ENCODE peak calls at places on chromosomes 3 and 15, in seven cellular contexts. X is endodermal cell; U is activated T-cell treated with anti-CD3 and anti-CD28 coated beads, Interleukin-2, amount 50 U/mL, for 24 hours; L is GM12878; F is astrocyte of the spinal cord; P is mucosa of gallbladder; Q is posterior vena cava. D is an unnamed sample.

GRCh38 chr3:72665701-72666443 is 182.4 kb downstream of the SHQ1 start:
- DNase-seq in U (peak), Q (no peak), X (peak), L (no peak), F (no peak), P (peak), D (peak)

GRCh38 chr3:125085166-125085565 is 29.4 kb upstream of the HEG1 start:
- DNase-seq in P (no peak), F (no peak), Q (no peak), L (no peak), U (no peak), X (no peak), D (no peak)

GRCh38 chr3:119829431-119829830 is 47.5 kb downstream of the NR1I2 start:
- DNase-seq in U (no peak), F (no peak), L (no peak), X (peak), Q (no peak), P (no peak), D (no peak)

GRCh38 chr15:99443768-99444446 is 121.9 kb upstream of the MEF2A start:
- DNase-seq in X (no peak), P (no peak), Q (peak), F (peak), U (peak), L (no peak), D (no peak)

GRCh38 chr15:63718590-63719035 is 115.1 kb downstream of the HERC1 start:
- DNase-seq in U (no peak), F (peak), Q (no peak), X (no peak), L (no peak), P (no peak), D (peak)

GRCh38 chr3:130250982-130251381 is 94.5 kb upstream of the COL6A5 start:
- DNase-seq in X (no peak), F (no peak), Q (peak), P (no peak), U (no peak), L (no peak), D (no peak)

GRCh38 chr3:58432905-58433304 is 727 bp downstream of the PDHB start:
- DNase-seq in F (no peak), X (peak), U (no peak), L (no peak), P (no peak), Q (no peak), D (no peak)

GRCh38 chr3:184081116-184081830 is 15.6 kb upstream of the HTR3E start:
- DNase-seq in Q (no peak), L (no peak), P (no peak), F (no peak), U (no peak), X (no peak), D (no peak)

GRCh38 chr3:189529889-189530288 is 101.3 kb upstream of the TP63 start:
- DNase-seq in Q (no peak), U (no peak), F (no peak), L (no peak), P (no peak), X (no peak), D (no peak)

GRCh38 chr3:183698760-183699159 is 1.2 kb downstream of the YEATS2 start:
- DNase-seq in F (peak), Q (no peak), X (no peak), U (no peak), L (no peak), P (no peak), D (peak)

GRCh38 chr15:101014921-101015841 is 96.0 kb downstream of the LRRK1 start:
- DNase-seq in F (peak), L (peak), P (peak), X (peak), U (peak), Q (peak), D (peak)

GRCh38 chr3:27535809-27536392 is 51.7 kb upstream of the SLC4A7 start:
- DNase-seq in L (no peak), F (peak), U (no peak), Q (no peak), P (no peak), X (no peak), D (peak)

GRCh38 chr3:51673181-51673801 is 2.2 kb downstream of the TEX264 start:
- DNase-seq in Q (no peak), U (no peak), X (no peak), L (no peak), F (no peak), P (no peak), D (no peak)

GRCh38 chr3:185161761-185162160 is 8.9 kb upstream of the C3orf70 start:
- DNase-seq in X (no peak), L (no peak), P (no peak), F (no peak), Q (no peak), U (no peak), D (no peak)

GRCh38 chr15:45454825-45455224 is 67.7 kb downstream of the SLC30A4 start:
- DNase-seq in X (no peak), Q (peak), P (peak), L (peak), U (peak), F (peak), D (peak)

GRCh38 chr3:52388348-52388821 is 56.5 kb downstream of the SEMA3G start:
- DNase-seq in U (no peak), F (no peak), Q (no peak), L (no peak), X (peak), P (no peak), D (no peak)

GRCh38 chr3:107369791-107370190 is 7.4 kb upstream of the CCDC54 start:
- DNase-seq in P (no peak), U (no peak), L (no peak), F (no peak), X (no peak), Q (no peak), D (no peak)

GRCh38 chr3:197352382-197352781 is 54.0 kb upstream of the DLG1 start:
- DNase-seq in Q (peak), U (no peak), F (peak), P (no peak), L (no peak), X (no peak), D (peak)

GRCh38 chr3:196749125-196749524 is 9.5 kb downstream of the PAK2 start:
- DNase-seq in U (no peak), L (no peak), P (no peak), X (no peak), Q (no peak), F (no peak), D (no peak)

GRCh38 chr15:100114526-100114925 is 227.2 kb downstream of the ADAMTS17 start:
- DNase-seq in Q (peak), U (no peak), P (peak), L (no peak), X (no peak), F (peak), D (peak)

GRCh38 chr15:25175789-25176615 is 221.2 kb downstream of the SNRPN start:
- DNase-seq in F (no peak), X (peak), L (no peak), U (peak), Q (peak), P (no peak), D (no peak)

GRCh38 chr3:123409443-123410148 is 39.3 kb downstream of the ADCY5 start:
- DNase-seq in F (no peak), P (peak), X (peak), L (no peak), U (no peak), Q (no peak), D (no peak)

GRCh38 chr3:142319912-142320311 is 94.5 kb upstream of the GK5 start:
- DNase-seq in U (no peak), X (no peak), L (no peak), F (no peak), P (no peak), Q (no peak), D (no peak)

GRCh38 chr3:94028093-94028837 is at the start of gene STX19:
- DNase-seq in L (no peak), P (peak), F (no peak), X (no peak), Q (no peak), U (no peak), D (no peak)

GRCh38 chr3:39718674-39719595 is 90.5 kb upstream of the MYRIP start:
- DNase-seq in U (no peak), P (no peak), F (peak), L (no peak), X (no peak), Q (no peak), D (peak)

GRCh38 chr3:23797490-23797889 is 8.3 kb upstream of the UBE2E1 start:
- DNase-seq in P (no peak), F (no peak), Q (no peak), L (peak), U (no peak), X (no peak), D (no peak)

GRCh38 chr3:176737480-176738147 is 459.7 kb downstream of the TBL1XR1 start:
- DNase-seq in U (no peak), Q (no peak), L (no peak), X (no peak), P (no peak), F (no peak), D (no peak)

GRCh38 chr3:185342458-185343169 is 20.3 kb upstream of the MAP3K13 start:
- DNase-seq in P (no peak), F (no peak), L (no peak), X (no peak), Q (no peak), U (no peak), D (no peak)

GRCh38 chr3:87173071-87173470 is 54.0 kb upstream of the CHMP2B start:
- DNase-seq in P (no peak), X (no peak), Q (no peak), L (no peak), U (no peak), F (no peak), D (no peak)

GRCh38 chr3:159062734-159063410 is 261.0 kb downstream of the MFSD1 start:
- DNase-seq in F (no peak), U (no peak), P (no peak), Q (no peak), X (no peak), L (no peak), D (no peak)

GRCh38 chr3:149417174-149417573 is 39.7 kb upstream of the TM4SF1 start:
- DNase-seq in U (no peak), L (peak), Q (no peak), F (no peak), X (no peak), P (no peak), D (no peak)

GRCh38 chr15:63879211-63879610 is 45.5 kb upstream of the HERC1 start:
- DNase-seq in X (no peak), L (no peak), U (no peak), Q (no peak), F (no peak), P (no peak), D (no peak)

GRCh38 chr15:68249058-68249713 is 19.7 kb upstream of the CLN6 start:
- DNase-seq in U (no peak), X (no peak), L (no peak), Q (no peak), F (no peak), P (no peak), D (no peak)

GRCh38 chr15:94584833-94585244 is 353.5 kb downstream of the MCTP2 start:
- DNase-seq in P (no peak), Q (no peak), X (no peak), U (peak), L (peak), F (peak), D (peak)

GRCh38 chr3:176581589-176581988 is 615.7 kb downstream of the TBL1XR1 start:
- DNase-seq in Q (no peak), L (no peak), F (no peak), P (no peak), X (no peak), U (no peak), D (no peak)